ENCODE peak calls at places on chromosomes 5 and 9, in four cellular contexts. J is A549, N is endodermal cell, M is coronary artery. H is an unnamed sample.

GRCh38 chr5:43425965-43426364 is 13.8 kb upstream of the CCL28 start:
- DNase-seq in M (no peak), N (no peak), J (no peak), H (no peak)

GRCh38 chr5:131589510-131590348 is 45.3 kb downstream of the RAPGEF6 start:
- DNase-seq in J (peak), M (no peak), N (peak), H (peak)

GRCh38 chr9:104633976-104634520 is 16.0 kb upstream of the OR13C9 start:
- DNase-seq in M (no peak), N (no peak), J (no peak), H (no peak)

GRCh38 chr9:80842383-80842782 is 847.0 kb downstream of the TLE1 start:
- DNase-seq in J (no peak), M (no peak), N (no peak), H (no peak)

GRCh38 chr5:96350678-96351077 is 82.4 kb downstream of the PCSK1 start:
- DNase-seq in J (no peak), N (no peak), M (no peak), H (no peak)

GRCh38 chr5:109411627-109412026 is 1.9 kb upstream of the PJA2 start:
- DNase-seq in N (no peak), J (peak), M (no peak), H (no peak)

GRCh38 chr5:56480305-56481146 is 247.4 kb upstream of the ANKRD55 start:
- DNase-seq in M (peak), J (no peak), N (peak), H (no peak)

GRCh38 chr9:129590466-129590865 is 30.4 kb downstream of the C9orf50 start:
- DNase-seq in N (no peak), J (no peak), M (no peak), H (no peak)

GRCh38 chr5:115735108-115735998 is 81.1 kb downstream of the CDO1 start:
- DNase-seq in M (no peak), J (no peak), N (no peak), H (peak)

GRCh38 chr9:78325343-78325742 is 28.4 kb downstream of the PSAT1 start:
- DNase-seq in J (no peak), N (no peak), M (no peak), H (no peak)
- H3K27ac ChIP-seq in J (no peak), N (peak), M (no peak), H (peak)

DNA sequence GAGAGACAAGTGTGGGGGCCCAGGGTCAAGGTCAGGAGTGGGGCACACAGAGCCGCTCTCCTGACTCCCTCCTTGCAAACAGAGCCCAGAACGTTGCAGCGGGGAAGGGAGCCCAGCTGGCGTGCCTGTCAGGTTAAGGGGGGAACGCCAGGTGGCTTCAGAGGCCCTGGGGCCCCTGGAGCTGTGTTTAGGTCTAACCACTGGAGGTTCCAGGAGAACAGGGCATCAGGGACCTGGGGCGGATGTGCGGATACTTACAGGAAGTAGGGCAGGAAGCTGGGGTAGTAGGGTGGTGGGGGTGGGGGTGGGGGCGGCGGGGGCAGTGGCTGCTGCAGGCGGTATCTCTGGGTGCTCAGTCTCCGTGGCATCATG is 7.4 kb downstream of the RNF44 start:
- DNase-seq in M (no peak), J (no peak), N (peak), H (no peak)
- H3K27ac ChIP-seq in M (no peak), J (no peak), N (no peak), H (no peak)

GRCh38 chr5:150520747-150521521 is 13.0 kb downstream of the NDST1 start:
- DNase-seq in J (no peak), M (no peak), N (no peak), H (no peak)

GRCh38 chr5:150521522-150521817 is 13.5 kb downstream of the NDST1 start:
- DNase-seq in N (no peak), J (no peak), M (no peak), H (no peak)

GRCh38 chr5:150523472-150524350 is 15.8 kb downstream of the NDST1 start:
- DNase-seq in J (peak), M (no peak), N (peak), H (no peak)

GRCh38 chr5:150521939-150522503 is 14.1 kb downstream of the NDST1 start:
- DNase-seq in M (no peak), J (no peak), N (no peak), H (no peak)

DNA sequence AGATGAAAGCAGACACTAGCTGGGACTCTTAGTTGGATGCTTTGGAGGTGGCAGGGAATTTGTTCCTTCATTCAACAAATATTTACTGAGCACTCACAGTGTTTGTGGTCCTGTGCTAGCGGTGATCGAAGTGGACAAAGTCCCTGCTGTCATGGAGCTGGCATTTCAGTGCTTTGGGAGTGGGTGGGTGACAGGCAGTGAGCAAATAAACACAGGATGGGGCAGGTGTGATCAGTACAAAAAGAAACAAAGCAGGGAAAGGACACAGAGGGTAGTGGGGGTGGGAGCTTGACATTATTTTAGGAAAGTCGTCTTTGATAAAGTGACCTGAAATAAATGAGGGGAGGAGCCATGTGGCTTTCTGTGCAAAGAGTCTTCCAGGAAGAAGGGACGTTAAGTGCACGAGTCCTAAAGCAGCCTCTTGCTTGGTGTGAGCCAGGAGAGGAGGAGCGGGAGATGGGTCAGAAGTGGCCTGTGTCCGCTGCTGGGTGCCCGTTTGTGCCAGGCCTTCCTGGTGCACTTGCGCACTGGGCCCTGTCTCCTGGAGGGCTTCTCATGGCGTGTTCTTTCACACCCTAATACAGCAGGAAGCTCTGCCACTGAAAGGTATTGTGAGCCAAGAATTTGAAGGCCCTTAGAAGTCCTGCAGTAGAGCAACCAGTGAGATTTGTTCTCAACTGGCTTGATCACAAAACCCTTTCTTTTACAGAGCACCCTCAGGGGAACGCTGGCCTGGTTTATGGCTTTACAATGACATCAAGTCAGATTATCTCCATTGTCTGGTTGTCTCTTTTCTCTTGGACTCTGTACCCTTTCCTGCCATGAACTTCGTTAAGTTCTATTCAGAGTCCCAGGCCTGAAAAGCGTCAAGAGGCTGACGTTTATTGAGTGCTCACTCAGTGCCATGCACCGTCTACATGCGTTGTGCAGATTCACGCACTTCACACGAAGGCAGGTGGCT is 14.9 kb downstream of the NDST1 start:
- DNase-seq in N (no peak), M (no peak), J (no peak), H (peak)
- H3K27ac ChIP-seq in N (no peak), M (peak), J (peak), H (peak)

GRCh38 chr5:180755601-180756000 is 15.7 kb upstream of the OR2Y1 start:
- DNase-seq in J (no peak), M (no peak), N (no peak), H (no peak)
- H3K27ac ChIP-seq in J (no peak), M (no peak), N (no peak), H (no peak)

DNA sequence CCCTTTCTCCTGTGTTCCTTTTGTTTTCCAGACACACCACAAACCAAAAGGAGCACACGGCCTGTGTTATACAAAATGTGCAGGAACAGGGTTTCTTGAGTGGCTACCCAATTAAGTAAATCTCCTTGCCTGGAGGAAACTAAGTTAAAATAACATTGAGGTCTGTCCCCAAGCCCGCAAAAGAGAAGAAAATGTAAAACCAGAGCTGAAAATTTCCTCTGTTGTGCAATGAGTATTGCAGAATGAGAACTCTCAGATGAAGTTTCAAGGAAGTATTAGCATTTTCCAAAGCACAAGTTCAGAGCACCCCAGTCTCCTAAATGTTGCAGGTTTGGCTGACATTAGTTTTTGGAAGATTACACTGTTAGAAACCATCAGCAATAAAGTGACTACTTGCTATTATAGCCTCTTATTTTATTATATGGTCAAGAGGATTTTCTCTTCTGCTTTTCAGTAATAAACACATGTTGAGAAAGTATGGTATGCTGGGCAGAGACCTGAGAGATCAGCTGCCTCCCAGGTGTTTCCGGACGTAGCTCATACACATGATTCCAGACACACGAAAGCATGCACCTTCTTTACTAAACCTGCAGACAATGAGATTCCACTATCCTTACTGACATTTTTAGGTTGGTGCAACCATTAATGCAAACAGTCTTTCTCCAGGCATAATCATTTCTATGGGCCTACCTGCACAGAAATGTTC is 161.3 kb downstream of the SNCAIP start:
- DNase-seq in M (no peak), J (no peak), N (no peak), H (no peak)
- H3K27ac ChIP-seq in M (no peak), J (no peak), N (no peak), H (no peak)

GRCh38 chr9:128556276-128556675 is 3.9 kb downstream of the SPTAN1 start:
- DNase-seq in N (no peak), M (no peak), J (no peak), H (no peak)

GRCh38 chr9:128556915-128557634 is 4.7 kb downstream of the SPTAN1 start:
- DNase-seq in N (no peak), M (no peak), J (no peak), H (no peak)

GRCh38 chr9:128553695-128554094 is 1.3 kb downstream of the SPTAN1 start:
- DNase-seq in J (no peak), N (no peak), M (no peak), H (no peak)

GRCh38 chr9:128554155-128554862 is 1.9 kb downstream of the SPTAN1 start:
- DNase-seq in N (peak), J (peak), M (peak), H (no peak)

GRCh38 chr9:128555180-128555721 is 2.9 kb downstream of the SPTAN1 start:
- DNase-seq in J (peak), M (no peak), N (peak), H (no peak)
- H3K27ac ChIP-seq in J (peak), M (peak), N (peak), H (peak)

GRCh38 chr5:124698774-124699173 is 47.7 kb downstream of the ZNF608 start:
- DNase-seq in M (no peak), N (no peak), J (no peak), H (no peak)
- H3K27ac ChIP-seq in M (peak), N (peak), J (no peak), H (peak)

DNA sequence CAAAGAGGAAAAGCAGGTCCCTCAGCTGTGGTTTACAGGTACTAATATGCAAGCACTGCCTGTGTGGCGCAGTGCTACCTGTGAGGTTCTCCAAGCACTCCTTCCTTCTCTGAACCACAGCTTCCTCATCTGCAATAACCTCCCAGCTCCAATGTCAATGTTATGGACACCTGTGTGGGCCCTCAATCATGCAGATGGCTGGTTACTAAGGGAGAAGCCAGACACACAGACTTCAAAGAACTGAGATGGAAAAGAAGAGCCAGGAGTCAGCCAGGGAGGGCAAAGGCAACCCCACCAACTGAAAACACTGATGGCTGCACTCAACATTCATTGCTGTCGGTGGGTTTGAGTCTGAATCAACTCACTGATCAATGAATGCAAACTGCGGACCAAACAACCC is 77.7 kb downstream of the NR6A1 start:
- DNase-seq in M (no peak), J (no peak), N (no peak), H (no peak)
- H3K27ac ChIP-seq in M (no peak), J (no peak), N (no peak), H (no peak)

DNA sequence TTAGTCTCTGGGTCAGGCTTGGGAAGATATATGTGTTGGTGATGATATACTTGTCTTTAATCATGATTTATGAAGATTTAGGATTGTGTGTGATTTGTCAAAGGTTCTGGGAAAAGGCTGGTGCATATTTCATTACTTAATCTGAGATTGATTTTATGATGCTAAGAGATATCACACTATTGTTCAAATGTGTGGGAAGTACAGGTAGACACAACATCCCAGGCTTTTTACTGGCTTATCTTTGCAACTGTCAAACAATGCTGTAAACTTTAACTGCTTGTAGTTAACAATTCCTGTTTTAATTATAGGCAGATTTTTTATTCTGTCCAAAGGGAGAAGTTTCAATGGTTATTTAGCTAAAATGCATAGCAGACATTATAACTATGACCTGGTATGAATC is 23.9 kb downstream of the PBX3 start:
- DNase-seq in N (no peak), M (no peak), J (no peak), H (no peak)
- H3K27ac ChIP-seq in N (no peak), M (no peak), J (no peak), H (no peak)

GRCh38 chr5:59791602-59792001 is 101.9 kb downstream of the PDE4D start:
- DNase-seq in N (no peak), M (no peak), J (no peak), H (no peak)
- H3K27ac ChIP-seq in N (no peak), M (no peak), J (peak), H (no peak)